ENCODE peak calls at places on chromosomes 16 and 17, in nine cellular contexts. One of them, this sample, is unnamed.

GRCh38 chr17:31453896-31454295 is 62.4 kb downstream of the RAB11FIP4 start:
- DNase-seq in mucosa of gallbladder: no peak
- DNase-seq in EL: no peak
- DNase-seq in left colon: no peak
- DNase-seq in M059J: no peak
- DNase-seq in activated naive CD8-positive, alpha-beta T cell treated with anti-CD3 and anti-CD28 coated beads for 36 hours: no peak
- DNase-seq in cardiac septum: no peak
- DNase-seq in stimulated activated CD8-positive, alpha-beta memory T cell treated with anti-CD3 and anti-CD28 coated beads, Interleukin-15, amount 100 ng/mL, for 1 hour: no peak
- DNase-seq in HEK293T: no peak
- DNase-seq in this sample: no peak

GRCh38 chr16:68590201-68590994 is 51.3 kb downstream of the ZFP90 start:
- DNase-seq in EL: peak
- DNase-seq in stimulated activated CD8-positive, alpha-beta memory T cell treated with anti-CD3 and anti-CD28 coated beads, Interleukin-15, amount 100 ng/mL, for 1 hour: peak
- DNase-seq in M059J: peak
- DNase-seq in mucosa of gallbladder: peak
- DNase-seq in left colon: peak
- DNase-seq in activated naive CD8-positive, alpha-beta T cell treated with anti-CD3 and anti-CD28 coated beads for 36 hours: peak
- DNase-seq in cardiac septum: no peak
- DNase-seq in HEK293T: peak
- DNase-seq in this sample: peak

GRCh38 chr16:11101695-11102522 is 154.1 kb downstream of the SOCS1 start:
- DNase-seq in EL: no peak
- DNase-seq in left colon: no peak
- DNase-seq in activated naive CD8-positive, alpha-beta T cell treated with anti-CD3 and anti-CD28 coated beads for 36 hours: no peak
- DNase-seq in stimulated activated CD8-positive, alpha-beta memory T cell treated with anti-CD3 and anti-CD28 coated beads, Interleukin-15, amount 100 ng/mL, for 1 hour: no peak
- DNase-seq in HEK293T: no peak
- DNase-seq in mucosa of gallbladder: no peak
- DNase-seq in M059J: no peak
- DNase-seq in cardiac septum: no peak
- DNase-seq in this sample: no peak

GRCh38 chr16:8505327-8505991 is 84.9 kb downstream of the TMEM114 start:
- DNase-seq in mucosa of gallbladder: no peak
- DNase-seq in EL: no peak
- DNase-seq in HEK293T: no peak
- DNase-seq in cardiac septum: no peak
- DNase-seq in M059J: no peak
- DNase-seq in activated naive CD8-positive, alpha-beta T cell treated with anti-CD3 and anti-CD28 coated beads for 36 hours: no peak
- DNase-seq in left colon: no peak
- DNase-seq in stimulated activated CD8-positive, alpha-beta memory T cell treated with anti-CD3 and anti-CD28 coated beads, Interleukin-15, amount 100 ng/mL, for 1 hour: no peak
- DNase-seq in this sample: no peak

GRCh38 chr17:76076765-76077581 is 2.0 kb upstream of the ZACN start:
- DNase-seq in cardiac septum: peak
- DNase-seq in mucosa of gallbladder: no peak
- DNase-seq in M059J: no peak
- DNase-seq in activated naive CD8-positive, alpha-beta T cell treated with anti-CD3 and anti-CD28 coated beads for 36 hours: peak
- DNase-seq in EL: no peak
- DNase-seq in stimulated activated CD8-positive, alpha-beta memory T cell treated with anti-CD3 and anti-CD28 coated beads, Interleukin-15, amount 100 ng/mL, for 1 hour: no peak
- DNase-seq in HEK293T: no peak
- DNase-seq in left colon: no peak
- DNase-seq in this sample: no peak

GRCh38 chr16:57984443-57985203 is 13.7 kb upstream of the CNGB1 start:
- DNase-seq in HEK293T: peak
- DNase-seq in activated naive CD8-positive, alpha-beta T cell treated with anti-CD3 and anti-CD28 coated beads for 36 hours: peak
- DNase-seq in mucosa of gallbladder: peak
- DNase-seq in stimulated activated CD8-positive, alpha-beta memory T cell treated with anti-CD3 and anti-CD28 coated beads, Interleukin-15, amount 100 ng/mL, for 1 hour: peak
- DNase-seq in M059J: peak
- DNase-seq in EL: peak
- DNase-seq in left colon: peak
- DNase-seq in cardiac septum: peak
- DNase-seq in this sample: peak

GRCh38 chr16:30456302-30456701 is 10.6 kb upstream of the SEPHS2 start:
- DNase-seq in HEK293T: no peak
- DNase-seq in left colon: no peak
- DNase-seq in cardiac septum: no peak
- DNase-seq in mucosa of gallbladder: no peak
- DNase-seq in activated naive CD8-positive, alpha-beta T cell treated with anti-CD3 and anti-CD28 coated beads for 36 hours: no peak
- DNase-seq in M059J: no peak
- DNase-seq in EL: no peak
- DNase-seq in stimulated activated CD8-positive, alpha-beta memory T cell treated with anti-CD3 and anti-CD28 coated beads, Interleukin-15, amount 100 ng/mL, for 1 hour: no peak
- DNase-seq in this sample: no peak

GRCh38 chr16:17252064-17252463 is 218.7 kb downstream of the XYLT1 start:
- DNase-seq in EL: no peak
- DNase-seq in activated naive CD8-positive, alpha-beta T cell treated with anti-CD3 and anti-CD28 coated beads for 36 hours: no peak
- DNase-seq in stimulated activated CD8-positive, alpha-beta memory T cell treated with anti-CD3 and anti-CD28 coated beads, Interleukin-15, amount 100 ng/mL, for 1 hour: no peak
- DNase-seq in M059J: peak
- DNase-seq in HEK293T: no peak
- DNase-seq in mucosa of gallbladder: no peak
- DNase-seq in left colon: no peak
- DNase-seq in cardiac septum: no peak
- DNase-seq in this sample: peak

GRCh38 chr17:14690704-14691103 is 389.8 kb downstream of the HS3ST3B1 start:
- DNase-seq in cardiac septum: no peak
- DNase-seq in activated naive CD8-positive, alpha-beta T cell treated with anti-CD3 and anti-CD28 coated beads for 36 hours: no peak
- DNase-seq in left colon: no peak
- DNase-seq in EL: no peak
- DNase-seq in stimulated activated CD8-positive, alpha-beta memory T cell treated with anti-CD3 and anti-CD28 coated beads, Interleukin-15, amount 100 ng/mL, for 1 hour: no peak
- DNase-seq in mucosa of gallbladder: no peak
- DNase-seq in M059J: no peak
- DNase-seq in HEK293T: no peak
- DNase-seq in this sample: no peak

GRCh38 chr16:11792404-11793260 is 4.4 kb downstream of the ZC3H7A start:
- DNase-seq in HEK293T: no peak
- DNase-seq in activated naive CD8-positive, alpha-beta T cell treated with anti-CD3 and anti-CD28 coated beads for 36 hours: no peak
- DNase-seq in EL: no peak
- DNase-seq in M059J: no peak
- DNase-seq in left colon: peak
- DNase-seq in mucosa of gallbladder: no peak
- DNase-seq in cardiac septum: no peak
- DNase-seq in stimulated activated CD8-positive, alpha-beta memory T cell treated with anti-CD3 and anti-CD28 coated beads, Interleukin-15, amount 100 ng/mL, for 1 hour: no peak
- DNase-seq in this sample: no peak

GRCh38 chr17:73187203-73187769 is 5.6 kb upstream of the COG1 start:
- DNase-seq in EL: no peak
- DNase-seq in mucosa of gallbladder: no peak
- DNase-seq in M059J: no peak
- DNase-seq in left colon: no peak
- DNase-seq in cardiac septum: no peak
- DNase-seq in stimulated activated CD8-positive, alpha-beta memory T cell treated with anti-CD3 and anti-CD28 coated beads, Interleukin-15, amount 100 ng/mL, for 1 hour: no peak
- DNase-seq in activated naive CD8-positive, alpha-beta T cell treated with anti-CD3 and anti-CD28 coated beads for 36 hours: no peak
- DNase-seq in HEK293T: no peak
- DNase-seq in this sample: no peak

GRCh38 chr17:69717214-69717613 is 302.7 kb downstream of the MAP2K6 start:
- DNase-seq in cardiac septum: no peak
- DNase-seq in stimulated activated CD8-positive, alpha-beta memory T cell treated with anti-CD3 and anti-CD28 coated beads, Interleukin-15, amount 100 ng/mL, for 1 hour: no peak
- DNase-seq in mucosa of gallbladder: no peak
- DNase-seq in M059J: no peak
- DNase-seq in left colon: no peak
- DNase-seq in EL: no peak
- DNase-seq in HEK293T: no peak
- DNase-seq in activated naive CD8-positive, alpha-beta T cell treated with anti-CD3 and anti-CD28 coated beads for 36 hours: no peak
- DNase-seq in this sample: peak

GRCh38 chr16:50478773-50479149 is 69.4 kb upstream of the NKD1 start:
- DNase-seq in left colon: no peak
- DNase-seq in EL: no peak
- DNase-seq in stimulated activated CD8-positive, alpha-beta memory T cell treated with anti-CD3 and anti-CD28 coated beads, Interleukin-15, amount 100 ng/mL, for 1 hour: no peak
- DNase-seq in M059J: no peak
- DNase-seq in cardiac septum: no peak
- DNase-seq in activated naive CD8-positive, alpha-beta T cell treated with anti-CD3 and anti-CD28 coated beads for 36 hours: no peak
- DNase-seq in HEK293T: no peak
- DNase-seq in mucosa of gallbladder: no peak
- DNase-seq in this sample: no peak

GRCh38 chr16:49441366-49441780 is 67.8 kb downstream of the C16orf78 start:
- DNase-seq in M059J: no peak
- DNase-seq in left colon: peak
- DNase-seq in mucosa of gallbladder: peak
- DNase-seq in EL: no peak
- DNase-seq in stimulated activated CD8-positive, alpha-beta memory T cell treated with anti-CD3 and anti-CD28 coated beads, Interleukin-15, amount 100 ng/mL, for 1 hour: peak
- DNase-seq in HEK293T: no peak
- DNase-seq in cardiac septum: peak
- DNase-seq in activated naive CD8-positive, alpha-beta T cell treated with anti-CD3 and anti-CD28 coated beads for 36 hours: peak
- DNase-seq in this sample: no peak

GRCh38 chr16:47986031-47986430 is 169.8 kb downstream of the ABCC12 start:
- DNase-seq in left colon: no peak
- DNase-seq in activated naive CD8-positive, alpha-beta T cell treated with anti-CD3 and anti-CD28 coated beads for 36 hours: no peak
- DNase-seq in stimulated activated CD8-positive, alpha-beta memory T cell treated with anti-CD3 and anti-CD28 coated beads, Interleukin-15, amount 100 ng/mL, for 1 hour: no peak
- DNase-seq in M059J: no peak
- DNase-seq in EL: no peak
- DNase-seq in mucosa of gallbladder: no peak
- DNase-seq in cardiac septum: no peak
- DNase-seq in HEK293T: no peak
- DNase-seq in this sample: no peak

This sample was measured in EH.